ENCODE peak calls at places on chromosomes 11 and 22, in eight cellular contexts. One of them, this sample, is unnamed.

GRCh38 chr22:21948824-21949568 is 3.7 kb downstream of the PPM1F start:
- DNase-seq in GM10248: no peak
- DNase-seq in AG09309: no peak
- DNase-seq in M059J: no peak
- DNase-seq in A549: no peak
- DNase-seq in activated T-cell treated with anti-CD3 and anti-CD28 coated beads, Interleukin-2, amount 50 U/mL, for 1 hour: no peak
- DNase-seq in activated CD4-positive, alpha-beta T cell treated with anti-CD3 and anti-CD28 coated beads, Interleukin-2, amount 50 U/mL, for 1 hour: no peak
- DNase-seq in activated CD8-positive, alpha-beta memory T cell treated with anti-CD3 and anti-CD28 coated beads for 48 hours: no peak
- DNase-seq in this sample: no peak

GRCh38 chr22:20013382-20013871 is 3.2 kb downstream of the ARVCF start:
- DNase-seq in M059J: no peak
- DNase-seq in activated CD8-positive, alpha-beta memory T cell treated with anti-CD3 and anti-CD28 coated beads for 48 hours: no peak
- DNase-seq in A549: no peak
- DNase-seq in GM10248: peak; percentile 70
- DNase-seq in AG09309: no peak
- DNase-seq in activated T-cell treated with anti-CD3 and anti-CD28 coated beads, Interleukin-2, amount 50 U/mL, for 1 hour: peak; percentile 47
- DNase-seq in activated CD4-positive, alpha-beta T cell treated with anti-CD3 and anti-CD28 coated beads, Interleukin-2, amount 50 U/mL, for 1 hour: peak; percentile 17
- DNase-seq in this sample: no peak

GRCh38 chr11:132718711-132719641 is 813.3 kb downstream of the OPCML start:
- DNase-seq in activated T-cell treated with anti-CD3 and anti-CD28 coated beads, Interleukin-2, amount 50 U/mL, for 1 hour: peak; percentile 36
- DNase-seq in A549: no peak
- DNase-seq in activated CD8-positive, alpha-beta memory T cell treated with anti-CD3 and anti-CD28 coated beads for 48 hours: peak; percentile 6
- DNase-seq in activated CD4-positive, alpha-beta T cell treated with anti-CD3 and anti-CD28 coated beads, Interleukin-2, amount 50 U/mL, for 1 hour: peak; percentile 41
- DNase-seq in AG09309: no peak
- DNase-seq in GM10248: no peak
- DNase-seq in M059J: peak; percentile 22
- DNase-seq in this sample: no peak

GRCh38 chr11:93652161-93652597 is 9.3 kb upstream of the CEP295 start:
- DNase-seq in AG09309: no peak
- DNase-seq in activated T-cell treated with anti-CD3 and anti-CD28 coated beads, Interleukin-2, amount 50 U/mL, for 1 hour: no peak
- DNase-seq in activated CD8-positive, alpha-beta memory T cell treated with anti-CD3 and anti-CD28 coated beads for 48 hours: no peak
- DNase-seq in GM10248: peak; percentile 18
- DNase-seq in activated CD4-positive, alpha-beta T cell treated with anti-CD3 and anti-CD28 coated beads, Interleukin-2, amount 50 U/mL, for 1 hour: no peak
- DNase-seq in A549: no peak
- DNase-seq in M059J: peak; percentile 54
- DNase-seq in this sample: peak; percentile 81

GRCh38 chr22:49956418-49956770 is 4.2 kb upstream of the PIM3 start:
- DNase-seq in M059J: no peak
- DNase-seq in activated CD8-positive, alpha-beta memory T cell treated with anti-CD3 and anti-CD28 coated beads for 48 hours: no peak
- DNase-seq in A549: no peak
- DNase-seq in AG09309: no peak
- DNase-seq in activated T-cell treated with anti-CD3 and anti-CD28 coated beads, Interleukin-2, amount 50 U/mL, for 1 hour: no peak
- DNase-seq in GM10248: no peak
- DNase-seq in activated CD4-positive, alpha-beta T cell treated with anti-CD3 and anti-CD28 coated beads, Interleukin-2, amount 50 U/mL, for 1 hour: no peak
- DNase-seq in this sample: no peak

GRCh38 chr22:38272373-38273134 is at the start of gene TMEM184B:
- DNase-seq in A549: peak; percentile 46
- DNase-seq in activated CD8-positive, alpha-beta memory T cell treated with anti-CD3 and anti-CD28 coated beads for 48 hours: peak; percentile 49
- DNase-seq in activated T-cell treated with anti-CD3 and anti-CD28 coated beads, Interleukin-2, amount 50 U/mL, for 1 hour: peak; percentile 87
- DNase-seq in AG09309: no peak
- DNase-seq in M059J: peak; percentile 58
- DNase-seq in activated CD4-positive, alpha-beta T cell treated with anti-CD3 and anti-CD28 coated beads, Interleukin-2, amount 50 U/mL, for 1 hour: peak; percentile 77
- DNase-seq in GM10248: peak; percentile 97
- DNase-seq in this sample: peak; percentile 61

GRCh38 chr22:37824674-37825641 is 1.8 kb downstream of the GALR3 start:
- DNase-seq in M059J: no peak
- DNase-seq in activated T-cell treated with anti-CD3 and anti-CD28 coated beads, Interleukin-2, amount 50 U/mL, for 1 hour: no peak
- DNase-seq in activated CD8-positive, alpha-beta memory T cell treated with anti-CD3 and anti-CD28 coated beads for 48 hours: no peak
- DNase-seq in A549: no peak
- DNase-seq in activated CD4-positive, alpha-beta T cell treated with anti-CD3 and anti-CD28 coated beads, Interleukin-2, amount 50 U/mL, for 1 hour: no peak
- DNase-seq in AG09309: no peak
- DNase-seq in GM10248: no peak
- DNase-seq in this sample: no peak

GRCh38 chr22:39087881-39088687 is 9.0 kb upstream of the APOBEC3H start:
- DNase-seq in M059J: no peak
- DNase-seq in activated T-cell treated with anti-CD3 and anti-CD28 coated beads, Interleukin-2, amount 50 U/mL, for 1 hour: no peak
- DNase-seq in GM10248: no peak
- DNase-seq in AG09309: no peak
- DNase-seq in A549: no peak
- DNase-seq in activated CD4-positive, alpha-beta T cell treated with anti-CD3 and anti-CD28 coated beads, Interleukin-2, amount 50 U/mL, for 1 hour: no peak
- DNase-seq in activated CD8-positive, alpha-beta memory T cell treated with anti-CD3 and anti-CD28 coated beads for 48 hours: no peak
- DNase-seq in this sample: peak; percentile 63

This sample was measured in DMS53.